ENCODE peak calls at places on chromosomes 5 and 9, in six cellular contexts. C, B, I, J, K and H are unnamed samples.

GRCh38 chr5:73564018-73564417 is 1.4 kb downstream of the ANKRA2 start:
- DNase-seq in C (no peak), B (no peak), I (no peak), J (no peak), K (no peak), H (no peak)

GRCh38 chr5:1526681-1527131 is 2.9 kb upstream of the LPCAT1 start:
- DNase-seq in C (peak; percentile 8), B (no peak), I (no peak), J (no peak), K (no peak), H (no peak)

GRCh38 chr5:173859315-173860038 is 28.7 kb upstream of the CPEB4 start:
- DNase-seq in C (no peak), B (no peak), I (no peak), J (no peak), K (peak; percentile 52), H (no peak)

GRCh38 chr5:43571237-43571636 is 14.4 kb upstream of the PAIP1 start:
- DNase-seq in C (no peak), B (no peak), I (no peak), J (no peak), K (no peak), H (no peak)

GRCh38 chr5:140591747-140592372 is 27.2 kb downstream of the SLC35A4 start:
- DNase-seq in C (no peak), B (no peak), I (no peak), J (no peak), K (peak; percentile 20), H (no peak)

GRCh38 chr5:54785729-54786548 is 199.5 kb downstream of the ESM1 start:
- DNase-seq in C (no peak), B (no peak), I (no peak), J (no peak), K (peak; percentile 2), H (no peak)

GRCh38 chr9:134408939-134409737 is 82.9 kb downstream of the RXRA start:
- DNase-seq in C (no peak), B (no peak), I (no peak), J (no peak), K (no peak), H (no peak)

GRCh38 chr9:101365181-101365580 is 19.6 kb downstream of the BAAT start:
- DNase-seq in C (no peak), B (no peak), I (no peak), J (no peak), K (no peak), H (no peak)

GRCh38 chr5:179137001-179137642 is 76.9 kb downstream of the ZNF354C start:
- DNase-seq in C (no peak), B (no peak), I (no peak), J (no peak), K (no peak), H (no peak)

GRCh38 chr5:180809403-180810209 is 7.0 kb upstream of the MGAT1 start:
- DNase-seq in C (peak; percentile 86), B (peak; percentile 80), I (peak; percentile 93), J (peak; percentile 77), K (peak; percentile 93), H (peak; percentile 87)

DNA sequence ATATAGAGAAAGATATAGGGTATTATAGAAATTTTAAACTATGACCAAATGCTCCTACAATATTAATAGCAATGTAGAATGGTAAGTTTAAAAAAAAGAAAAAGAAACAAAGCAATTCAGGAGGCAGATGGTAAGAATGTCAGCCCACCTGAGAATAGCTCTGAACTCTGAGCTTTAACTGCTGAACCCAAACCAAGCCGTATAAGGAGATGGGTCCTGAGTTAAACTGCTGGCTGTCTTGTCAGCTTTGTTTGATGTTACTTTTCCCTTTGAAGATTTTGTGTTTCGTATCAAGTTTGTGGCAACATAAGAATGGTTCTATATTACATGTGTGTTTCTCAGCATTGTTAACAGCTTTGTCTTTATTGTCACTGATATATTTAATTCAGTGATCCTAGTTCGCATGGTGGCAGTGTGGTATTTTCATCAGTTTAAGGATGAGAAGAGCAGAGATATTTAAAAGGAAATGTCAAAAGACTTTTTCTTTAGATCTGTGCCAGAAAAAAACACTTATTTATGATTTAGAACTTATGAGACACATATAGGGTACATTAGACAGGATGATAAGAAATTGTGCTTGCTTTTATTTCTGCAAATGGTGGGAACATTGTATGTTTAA is 390.1 kb downstream of the CCDC171 start:
- DNase-seq in C (no peak), B (no peak), I (no peak), J (no peak), K (no peak), H (no peak)
- TF ChIP-seq CTCF in C (no peak), B (no peak), I (no peak), J (no peak), K (no peak), H (no peak)

GRCh38 chr5:150215978-150216944 is 26.4 kb downstream of the SLC6A7 start:
- DNase-seq in C (no peak), B (no peak), I (no peak), J (no peak), K (peak; percentile 20), H (no peak)

GRCh38 chr5:150217041-150217440 is 27.2 kb downstream of the SLC6A7 start:
- DNase-seq in C (no peak), B (no peak), I (no peak), J (no peak), K (no peak), H (no peak)

GRCh38 chr5:150213530-150213929 is 23.7 kb downstream of the SLC6A7 start:
- DNase-seq in C (no peak), B (no peak), I (no peak), J (no peak), K (no peak), H (no peak)

GRCh38 chr5:150211156-150212030 is 21.5 kb downstream of the SLC6A7 start:
- DNase-seq in C (no peak), B (no peak), I (no peak), J (no peak), K (no peak), H (no peak)

DNA sequence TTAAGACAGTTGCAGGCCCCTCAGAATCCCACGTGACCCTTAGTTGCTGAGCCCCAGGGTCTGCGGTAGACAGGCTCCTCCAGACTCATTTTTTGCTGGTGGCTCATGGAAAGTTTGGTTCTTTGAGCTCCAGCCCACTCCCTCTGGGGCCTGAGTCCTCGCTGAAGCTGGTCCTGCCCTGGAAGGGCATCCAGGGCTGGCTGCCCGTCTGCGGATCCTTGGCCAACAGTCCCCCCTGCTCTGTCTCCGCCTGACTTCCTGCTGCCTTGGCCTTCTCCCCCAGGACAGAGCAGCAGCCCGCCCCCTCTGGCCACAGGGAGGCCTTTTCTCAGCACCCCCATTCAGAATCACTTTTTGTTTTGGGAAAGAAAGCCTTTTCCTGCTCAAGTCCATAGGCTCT is 24.4 kb downstream of the SLC6A7 start:
- DNase-seq in C (no peak), B (no peak), I (no peak), J (no peak), K (no peak), H (no peak)
- TF ChIP-seq CTCF in C (no peak), B (no peak), I (no peak), J (peak; percentile 38), K (no peak), H (no peak)

DNA sequence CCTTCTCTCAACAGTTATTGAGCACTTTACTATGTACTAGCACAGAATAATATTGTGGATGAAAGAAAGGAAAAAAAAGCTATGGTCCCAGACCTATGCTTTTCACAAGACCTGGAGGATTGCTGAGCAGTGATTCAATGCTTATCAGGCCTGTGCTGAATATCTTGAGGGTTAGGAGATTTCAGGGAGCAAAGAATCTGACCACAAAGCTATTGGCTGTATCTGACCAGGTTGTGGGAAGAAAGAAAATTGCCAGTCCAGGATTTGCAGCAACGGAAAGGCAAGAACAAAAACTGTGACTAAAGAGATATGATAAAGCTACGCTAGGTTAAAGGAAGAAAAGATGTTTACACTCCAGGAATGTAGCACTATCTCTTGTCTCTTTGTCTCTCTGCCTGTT is 14.9 kb upstream of the MACIR start:
- DNase-seq in C (no peak), B (no peak), I (no peak), J (no peak), K (no peak), H (no peak)
- TF ChIP-seq CTCF in C (no peak), B (no peak), I (no peak), J (no peak), K (no peak), H (no peak)

GRCh38 chr5:171405615-171406014 is 13.8 kb upstream of the FGF18 start:
- DNase-seq in C (no peak), B (no peak), I (no peak), J (no peak), K (no peak), H (no peak)
- TF ChIP-seq CTCF in C (peak; percentile 29), B (peak; percentile 48), I (peak; percentile 19), J (peak; percentile 47), K (peak; percentile 67), H (no peak)

DNA sequence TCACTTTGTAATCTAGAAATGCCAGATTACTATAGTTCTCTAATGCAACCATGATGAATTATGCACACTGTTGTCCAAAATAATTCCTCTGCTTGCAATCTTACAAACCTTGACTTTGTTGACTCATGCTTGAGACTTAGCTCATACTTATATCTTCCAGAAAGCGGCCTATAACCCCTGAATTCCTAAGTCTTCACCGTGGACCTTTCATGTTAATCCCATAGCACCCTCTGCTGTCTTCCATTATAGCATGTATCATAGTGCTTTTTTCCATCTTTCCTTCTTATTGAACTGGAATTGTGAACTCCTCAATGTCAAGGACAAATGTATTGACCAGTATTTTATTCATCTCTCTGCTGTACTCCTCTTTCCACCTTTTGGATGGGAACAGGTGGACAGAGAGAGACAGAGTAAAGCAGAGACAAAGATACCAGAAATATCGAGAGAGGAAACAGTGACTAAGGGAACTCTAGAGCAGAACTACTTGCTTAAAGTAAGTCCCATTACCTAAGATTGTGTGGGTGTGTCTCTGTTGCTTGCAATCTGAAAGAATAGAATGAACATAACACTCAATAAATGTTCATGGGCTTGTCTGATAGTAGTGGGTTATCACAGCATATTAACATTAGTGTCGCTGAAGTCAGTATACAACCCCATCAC is 110.0 kb downstream of the LURAP1L start:
- DNase-seq in C (no peak), B (no peak), I (no peak), J (peak; percentile 63), K (peak; percentile 84), H (no peak)
- TF ChIP-seq CTCF in C (no peak), B (peak; percentile 49), I (peak; percentile 37), J (peak; percentile 53), K (peak; percentile 82), H (no peak)

GRCh38 chr9:98998441-98999151 is 54.9 kb downstream of the COL15A1 start:
- DNase-seq in C (peak; percentile 61), B (peak; percentile 76), I (peak; percentile 90), J (peak; percentile 44), K (peak; percentile 67), H (peak; percentile 80)
- TF ChIP-seq CTCF in C (peak; percentile 62), B (peak; percentile 92), I (peak; percentile 81), J (peak; percentile 91), K (peak; percentile 80), H (peak; percentile 83)

DNA sequence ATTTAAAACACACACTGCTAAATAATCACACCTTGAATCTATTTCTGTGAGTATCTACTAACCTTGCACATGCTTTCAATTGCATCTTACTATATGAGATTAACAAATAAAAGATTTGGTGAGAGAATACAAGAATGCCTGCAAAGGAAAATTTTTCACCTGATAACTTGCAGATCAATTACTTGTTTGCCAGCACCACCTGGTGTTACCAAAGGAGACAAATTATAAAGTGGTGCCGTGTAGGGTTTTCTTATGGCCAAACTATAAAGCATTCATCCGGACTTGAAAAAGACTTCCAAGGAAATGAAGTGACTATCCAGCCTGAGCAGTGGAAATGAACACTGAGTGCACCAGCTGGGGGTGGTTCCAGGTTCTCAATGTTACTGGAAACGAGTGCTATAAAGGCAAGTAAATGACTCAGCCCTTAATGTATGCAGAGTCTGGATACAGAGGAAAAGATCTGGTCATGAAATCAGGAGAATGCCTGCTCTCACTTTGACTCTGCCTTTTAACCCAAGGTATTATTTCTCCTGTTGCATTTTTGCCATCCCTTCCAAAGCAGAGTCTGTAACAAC is 113.2 kb downstream of the DNAH5 start:
- DNase-seq in C (no peak), B (no peak), I (no peak), J (no peak), K (peak; percentile 72), H (no peak)
- TF ChIP-seq CTCF in C (no peak), B (peak; percentile 32), I (no peak), J (peak; percentile 14), K (peak; percentile 80), H (no peak)